ENCODE peak calls at places on chromosomes 3 and 15, in four cellular contexts. D, I, Q and R are unnamed samples.

GRCh38 chr3:139380575-139380974 is 8.9 kb downstream of the COPB2 start:
- DNase-seq in D (no peak), I (no peak), Q (no peak), R (no peak)

GRCh38 chr3:47895241-47895640 is 92.3 kb downstream of the DHX30 start:
- DNase-seq in D (no peak), I (no peak), Q (no peak), R (peak)

GRCh38 chr3:136114421-136114820 is 81.7 kb downstream of the MSL2 start:
- DNase-seq in D (no peak), I (no peak), Q (no peak), R (no peak)

GRCh38 chr15:25345943-25346342 is 92.9 kb downstream of the UBE3A start:
- DNase-seq in D (no peak), I (peak), Q (no peak), R (no peak)

GRCh38 chr3:122974764-122975162 is 52.8 kb downstream of the SEMA5B start:
- DNase-seq in D (no peak), I (peak), Q (no peak), R (no peak)

GRCh38 chr3:8450618-8451017 is 51.0 kb upstream of the LMCD1 start:
- DNase-seq in D (no peak), I (peak), Q (no peak), R (no peak)

GRCh38 chr3:150843241-150843640 is 62.0 kb downstream of the MINDY4B start:
- DNase-seq in D (no peak), I (no peak), Q (no peak), R (no peak)

GRCh38 chr15:85129881-85130280 is 148.2 kb downstream of the PDE8A start:
- DNase-seq in D (no peak), I (no peak), Q (no peak), R (no peak)

GRCh38 chr3:66372681-66373350 is 128.0 kb downstream of the LRIG1 start:
- DNase-seq in D (no peak), I (no peak), Q (no peak), R (no peak)

GRCh38 chr15:89754361-89755154 is 3.5 kb upstream of the MESP1 start:
- DNase-seq in D (no peak), I (no peak), Q (no peak), R (no peak)

GRCh38 chr3:139120336-139120971 is 75.8 kb upstream of the PRR23C start:
- DNase-seq in D (no peak), I (peak), Q (no peak), R (peak)

GRCh38 chr3:165439765-165440164 is 243.6 kb upstream of the SLITRK3 start:
- DNase-seq in D (no peak), I (no peak), Q (no peak), R (peak)

GRCh38 chr15:80744411-80744810 is 34.8 kb upstream of the CEMIP start:
- DNase-seq in D (no peak), I (no peak), Q (no peak), R (no peak)

GRCh38 chr15:71677352-71677751 is 133.0 kb upstream of the NR2E3 start:
- DNase-seq in D (no peak), I (no peak), Q (no peak), R (peak)

GRCh38 chr3:178277605-178278004 is 258.6 kb upstream of the KCNMB2 start:
- DNase-seq in D (no peak), I (no peak), Q (no peak), R (no peak)